ENCODE peak calls at places on chromosomes 5 and 9, in four cellular contexts. V is tibial artery, B is astrocyte of the spinal cord, X is fibroblast of mammary gland. K is an unnamed sample.

GRCh38 chr5:125798311-125798710 is 624.9 kb upstream of the GRAMD2B start:
- DNase-seq in X (peak), V (no peak), B (peak), K (peak)

GRCh38 chr5:170131235-170131634 is 25.5 kb downstream of the FOXI1 start:
- DNase-seq in V (no peak), X (no peak), B (no peak), K (no peak)

GRCh38 chr5:148378670-148379069 is 5.1 kb upstream of the FBXO38 start:
- DNase-seq in X (no peak), B (no peak), V (no peak), K (no peak)

GRCh38 chr9:117413346-117414219 is 1.3 kb downstream of the ASTN2 start:
- DNase-seq in B (no peak), X (peak), V (peak), K (no peak)

GRCh38 chr5:91076138-91076537 is 307.0 kb downstream of the ARRDC3 start:
- DNase-seq in B (no peak), V (no peak), X (no peak), K (no peak)

GRCh38 chr9:130901498-130902203 is 5.0 kb upstream of the QRFP start:
- DNase-seq in V (no peak), B (no peak), X (no peak), K (no peak)

GRCh38 chr5:118486647-118487046 is 501.7 kb downstream of the DTWD2 start:
- DNase-seq in B (no peak), X (no peak), V (no peak), K (no peak)

GRCh38 chr5:136025900-136026299 is 2.9 kb upstream of the TGFBI start:
- DNase-seq in V (peak), B (no peak), X (peak), K (peak)

GRCh38 chr5:24623018-24623417 is 21.8 kb downstream of the CDH10 start:
- DNase-seq in B (no peak), V (no peak), X (no peak), K (no peak)

GRCh38 chr5:73039082-73039481 is 81.3 kb upstream of the TMEM171 start:
- DNase-seq in B (no peak), X (no peak), V (no peak), K (no peak)

GRCh38 chr9:79471577-79472543 is 99.9 kb upstream of the TLE4 start:
- DNase-seq in B (peak), V (peak), X (peak), K (peak)

GRCh38 chr5:31990701-31991110 is 183.4 kb downstream of the GOLPH3 start:
- DNase-seq in X (no peak), B (no peak), V (no peak), K (no peak)

GRCh38 chr5:16456103-16456832 is 9.3 kb downstream of the ZNF622 start:
- DNase-seq in B (peak), V (no peak), X (peak), K (peak)

GRCh38 chr5:146006470-146006869 is 70.1 kb downstream of the SH3RF2 start:
- DNase-seq in B (no peak), X (no peak), V (no peak), K (no peak)

GRCh38 chr9:95177617-95178016 is 139.9 kb downstream of the FANCC start:
- DNase-seq in V (no peak), X (no peak), B (no peak), K (no peak)

GRCh38 chr5:112419050-112419595 is at the start of gene EPB41L4A:
- DNase-seq in B (no peak), X (no peak), V (peak), K (peak)

GRCh38 chr9:108761530-108762347 is 94.0 kb downstream of the ACTL7B start:
- DNase-seq in V (no peak), X (peak), B (peak), K (peak)

GRCh38 chr9:98222885-98223640 is 30.6 kb upstream of the CORO2A start:
- DNase-seq in B (peak), X (peak), V (no peak), K (peak)

GRCh38 chr5:31811210-31811609 is 172.3 kb downstream of the PDZD2 start:
- DNase-seq in V (no peak), B (peak), X (peak), K (peak)

GRCh38 chr9:7315746-7316457 is 483.7 kb downstream of the DMAC1 start:
- DNase-seq in V (no peak), X (peak), B (no peak), K (peak)

GRCh38 chr9:6133346-6134063 is 82.1 kb upstream of the IL33 start:
- DNase-seq in V (no peak), X (peak), B (peak), K (no peak)

GRCh38 chr5:146283344-146283761 is 55.3 kb upstream of the POU4F3 start:
- DNase-seq in X (peak), B (peak), V (no peak), K (peak)

GRCh38 chr5:74434124-74434899 is 206.2 kb downstream of the ENC1 start:
- DNase-seq in X (peak), V (no peak), B (no peak), K (peak)

DNA sequence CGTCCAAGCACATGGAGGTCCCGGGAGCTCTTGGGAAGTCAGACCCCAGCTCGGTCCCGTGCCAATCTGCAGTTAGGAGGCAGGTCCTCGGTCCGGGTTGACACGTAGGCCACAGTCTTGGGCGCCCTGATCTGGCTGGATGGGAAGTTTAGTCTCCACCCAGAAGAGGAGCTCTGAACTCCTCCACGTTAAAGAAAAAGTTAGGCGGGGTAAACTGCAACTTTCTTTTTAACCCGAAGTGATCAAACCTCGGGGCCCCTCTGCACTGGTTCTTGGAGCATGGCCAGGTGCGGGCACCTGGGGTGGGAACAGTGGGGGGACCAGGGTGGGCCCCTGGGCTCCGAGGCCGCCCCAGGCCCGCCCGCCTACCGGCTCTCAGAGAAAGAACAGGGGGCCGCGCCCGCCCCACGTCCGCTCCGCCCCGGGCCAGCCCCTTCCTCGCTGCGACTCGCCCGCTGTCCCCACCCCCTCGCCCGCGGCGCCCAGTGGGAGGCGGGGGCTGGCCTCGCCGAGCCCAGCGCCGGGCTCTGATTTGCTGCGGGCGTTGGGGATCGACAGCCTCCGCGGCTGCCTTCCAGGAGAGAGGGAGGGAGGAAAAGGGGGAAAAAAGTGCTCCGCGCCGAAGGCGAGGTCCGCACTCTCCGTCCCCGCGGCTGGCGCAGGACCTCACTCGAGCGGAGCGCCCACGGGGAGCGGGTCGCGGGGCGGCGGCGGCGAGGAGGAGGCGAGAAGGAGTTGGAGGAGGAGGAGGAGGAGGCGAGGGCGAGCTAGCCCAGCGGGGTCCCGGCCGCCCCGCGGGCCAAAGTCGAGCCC is at the start of gene COL5A1:
- DNase-seq in X (peak), V (peak), B (peak), K (peak)
- TF ChIP-seq CTCF in X (no peak), V (peak), B (no peak), K (no peak)

DNA sequence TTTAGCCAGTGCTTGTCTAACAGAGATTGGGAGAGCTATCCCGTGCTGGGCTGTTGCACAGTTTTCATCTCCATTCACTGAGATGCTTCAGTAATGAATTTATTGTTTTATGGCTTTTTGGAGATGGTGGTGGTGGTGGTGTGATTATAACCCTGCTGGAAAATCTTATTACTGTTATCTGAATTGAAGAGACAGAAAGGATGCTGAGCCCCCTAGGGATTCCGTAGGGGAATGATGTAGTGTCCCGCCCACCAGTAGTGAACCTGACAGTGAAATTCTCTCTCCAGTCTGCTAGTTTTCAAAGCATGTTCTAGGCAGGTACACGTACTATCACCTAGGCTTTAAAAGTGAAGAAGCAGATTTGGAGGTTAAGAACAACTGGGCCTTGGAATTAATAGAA is 1.9 kb downstream of the RAI14 start:
- DNase-seq in B (peak), X (peak), V (no peak), K (peak)
- H3K4me3 ChIP-seq in B (peak), X (peak), V (peak), K (peak)

GRCh38 chr5:15191012-15191411 is 309.0 kb upstream of the FBXL7 start:
- DNase-seq in V (no peak), X (no peak), B (no peak), K (peak)
- TF ChIP-seq CTCF in V (no peak), X (no peak), B (no peak), K (peak)

DNA sequence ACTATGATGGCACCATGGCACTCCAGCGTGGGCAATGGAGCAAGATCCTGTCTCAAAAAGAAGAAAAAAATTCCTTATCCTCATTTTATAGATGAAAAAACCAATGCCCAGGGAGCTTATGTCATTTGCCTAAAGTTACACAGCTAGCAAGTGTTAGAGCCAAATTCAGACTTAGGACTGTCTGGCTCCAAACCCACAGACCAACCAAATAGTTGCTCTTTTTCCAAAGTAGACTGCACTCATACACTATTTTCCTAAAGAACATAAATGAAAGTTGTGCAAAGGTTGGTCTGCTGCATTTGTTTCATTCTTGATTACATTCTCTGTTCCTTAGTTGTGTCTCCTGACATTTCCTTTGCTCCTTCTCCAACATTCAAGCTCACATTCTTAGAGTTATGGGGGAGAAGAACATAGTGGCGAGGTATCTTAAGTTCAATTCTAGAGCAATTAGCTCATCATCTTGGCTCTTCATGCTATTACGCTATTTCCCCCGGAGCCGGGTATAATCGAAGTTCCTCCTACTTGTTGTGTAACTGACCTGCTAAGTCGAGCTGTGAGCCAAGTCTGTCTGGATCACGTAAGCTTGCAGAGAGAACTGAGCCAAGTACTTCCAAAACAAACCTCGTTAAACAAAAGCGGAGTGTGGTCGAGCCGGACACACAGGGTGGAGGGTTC is 138.3 kb downstream of the RFK start:
- DNase-seq in V (peak), X (peak), B (peak), K (peak)
- H3K4me3 ChIP-seq in V (peak), X (no peak), B (no peak), K (peak)

DNA sequence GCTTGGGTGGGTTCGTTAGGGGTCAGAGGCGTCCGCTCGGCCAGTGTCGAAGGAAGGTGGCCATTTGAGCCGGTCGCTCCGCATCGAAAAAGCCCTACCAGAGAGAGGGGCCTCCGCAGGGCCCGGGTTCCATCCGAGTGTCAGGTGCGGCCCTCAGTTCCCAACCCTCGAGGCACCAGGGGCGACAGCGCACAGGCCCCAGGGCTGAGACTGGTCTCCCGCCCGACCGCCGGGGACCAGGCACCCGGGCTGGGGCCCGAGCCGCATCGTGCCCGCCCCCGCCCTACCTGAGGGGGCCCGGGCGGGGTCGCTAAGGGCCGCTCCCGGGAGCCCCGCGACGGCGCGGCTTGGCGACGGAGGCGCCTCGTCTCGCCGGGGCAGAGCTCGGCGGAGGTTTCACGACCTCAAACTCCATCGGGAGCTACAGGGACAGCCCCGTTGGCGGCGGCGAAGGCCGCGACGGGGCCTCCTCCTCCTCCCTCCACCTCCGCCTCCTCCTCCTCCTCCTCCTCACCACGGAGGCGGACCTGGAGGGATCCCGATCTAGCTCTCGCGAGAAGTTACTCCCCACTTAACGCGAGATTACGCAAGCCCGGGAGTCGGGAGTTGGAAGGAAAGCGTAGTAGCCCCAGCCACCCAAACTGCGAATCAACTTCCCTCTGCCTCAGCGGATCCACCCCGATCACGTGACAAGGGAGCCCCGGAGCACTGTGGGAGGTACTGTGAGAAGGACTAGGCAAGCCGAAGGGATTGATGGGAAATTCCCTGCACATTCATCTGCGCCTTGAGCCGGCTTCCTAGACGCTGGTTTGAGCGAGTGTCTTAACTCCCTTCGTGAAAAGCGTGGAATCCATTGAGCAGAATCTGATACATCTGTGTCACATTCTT is at the start of gene RC3H2:
- DNase-seq in X (peak), B (peak), V (peak), K (peak)
- TF ChIP-seq CTCF in X (no peak), B (no peak), V (no peak), K (no peak)